ENCODE peak calls at places on chromosomes 6 and 20, in four cellular contexts. C is Peyer's patch, G is upper lobe of right lung, E is psoas muscle. M is an unnamed sample.

GRCh38 chr6:73728548-73729205 is 32.7 kb downstream of the CD109 start:
- DNase-seq in G (no peak), E (no peak), C (no peak), M (no peak)

GRCh38 chr20:38043512-38044300 is 10.2 kb downstream of the RPRD1B start:
- DNase-seq in G (no peak), C (no peak), E (peak), M (peak)

GRCh38 chr6:44177691-44178423 is 19.2 kb downstream of the CAPN11 start:
- DNase-seq in C (no peak), G (no peak), E (peak), M (peak)

GRCh38 chr6:128069180-128069579 is 168.3 kb upstream of the THEMIS start:
- DNase-seq in G (no peak), E (no peak), C (no peak), M (peak)

GRCh38 chr6:157864185-157864761 is 41.2 kb downstream of the SNX9 start:
- DNase-seq in C (no peak), E (no peak), G (no peak), M (no peak)

GRCh38 chr20:8389381-8390368 is 257.6 kb downstream of the PLCB1 start:
- DNase-seq in C (no peak), G (no peak), E (no peak), M (peak)

GRCh38 chr6:44050872-44051421 is 76.3 kb downstream of the MRPL14 start:
- DNase-seq in E (no peak), G (no peak), C (no peak), M (no peak)

GRCh38 chr6:157323114-157323923 is at the start of gene TMEM242:
- DNase-seq in E (peak), G (peak), C (peak), M (peak)

GRCh38 chr6:28393912-28394662 is 5.5 kb downstream of the ZSCAN12 start:
- DNase-seq in G (no peak), E (no peak), C (no peak), M (no peak)

GRCh38 chr6:130322673-130323268 is 43.0 kb upstream of the TMEM200A start:
- DNase-seq in C (peak), E (no peak), G (no peak), M (peak)

GRCh38 chr6:3031857-3032256 is 32.2 kb downstream of the NQO2 start:
- DNase-seq in E (no peak), G (no peak), C (peak), M (no peak)

GRCh38 chr6:166782541-166782940 is 155.5 kb upstream of the RPS6KA2 start:
- DNase-seq in G (no peak), E (no peak), C (no peak), M (no peak)

GRCh38 chr20:47360207-47360488 is 3.6 kb upstream of the ZMYND8 start:
- DNase-seq in E (no peak), G (no peak), C (no peak), M (peak)

GRCh38 chr20:38723069-38723981 is 961 bp upstream of the SLC32A1 start:
- DNase-seq in E (no peak), C (no peak), G (no peak), M (no peak)

GRCh38 chr6:138724015-138724414 is 49.6 kb upstream of the CCDC28A start:
- DNase-seq in E (peak), C (no peak), G (no peak), M (no peak)
- TF ChIP-seq CTCF in E (no peak), C (no peak), G (no peak), M (no peak)

DNA sequence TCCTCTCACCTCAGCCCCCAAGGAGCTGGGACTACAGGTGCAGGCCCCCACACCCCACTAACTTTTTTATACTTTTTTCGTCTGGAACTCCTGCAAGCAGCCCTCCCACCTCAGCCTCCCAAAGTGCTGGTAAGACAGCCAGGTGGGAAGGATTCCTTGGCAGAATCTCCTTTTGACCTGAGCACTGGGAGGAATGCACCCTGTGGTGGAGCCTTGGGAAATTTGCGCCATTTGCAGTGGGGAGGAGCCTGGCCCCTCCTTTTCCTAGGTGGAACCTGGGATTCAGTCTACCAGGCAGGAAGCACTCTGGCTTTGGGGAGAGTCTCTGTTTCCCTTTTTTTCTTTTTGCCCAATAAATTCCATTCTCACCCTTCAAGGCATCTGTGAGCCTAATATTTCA is 2.3 kb upstream of the RNGTT start:
- DNase-seq in E (no peak), C (no peak), G (no peak), M (no peak)
- H3K4me3 ChIP-seq in E (no peak), C (no peak), G (no peak), M (no peak)

GRCh38 chr6:52089758-52090348 is 2.4 kb upstream of the PKHD1 start:
- DNase-seq in E (no peak), C (no peak), G (no peak), M (no peak)

GRCh38 chr6:52087498-52087999 is at the start of gene PKHD1:
- DNase-seq in G (no peak), C (no peak), E (no peak), M (no peak)
- TF ChIP-seq CTCF in G (peak), C (peak), E (peak), M (peak)

DNA sequence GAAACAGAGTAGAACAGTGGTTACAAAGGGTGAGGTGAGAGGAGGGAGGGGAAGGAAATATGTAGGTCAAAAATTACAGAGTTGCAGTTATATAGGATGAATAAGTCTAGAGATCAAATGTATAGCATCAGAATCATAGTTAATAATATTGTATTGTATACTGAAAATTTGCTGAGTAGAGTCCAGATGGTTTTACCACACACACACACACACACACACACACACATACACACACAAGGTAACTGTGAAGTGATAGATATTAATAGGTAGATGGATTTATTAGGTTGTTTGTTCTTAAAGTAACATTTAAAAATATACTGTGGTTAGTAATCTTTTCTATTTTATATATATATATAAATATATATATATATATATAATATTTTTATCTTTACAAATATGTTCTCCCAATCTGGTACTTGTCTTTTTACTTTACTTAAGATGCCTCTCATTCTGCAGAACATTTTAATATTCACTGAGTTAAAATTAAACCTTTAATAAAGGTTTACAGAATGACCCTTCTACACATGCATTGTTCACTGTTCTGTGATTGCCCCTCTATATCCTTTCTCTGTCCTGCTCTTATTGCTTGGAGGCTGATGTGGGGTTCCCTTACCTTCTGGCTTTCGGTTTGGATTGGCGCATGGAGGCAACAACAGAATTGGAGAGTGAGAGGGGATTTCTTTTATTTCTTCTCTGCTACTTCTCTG is 408 bp downstream of the PTCHD4 start:
- DNase-seq in G (no peak), E (no peak), C (no peak), M (no peak)
- H3K4me3 ChIP-seq in G (peak), E (no peak), C (no peak), M (peak)

GRCh38 chr20:51171141-51171540 is 148.2 kb upstream of the KCNG1 start:
- DNase-seq in C (no peak), G (no peak), E (no peak), M (no peak)
- TF ChIP-seq CTCF in C (no peak), G (no peak), E (no peak), M (no peak)

GRCh38 chr6:7250812-7251211 is 62.2 kb downstream of the SSR1 start:
- DNase-seq in E (no peak), G (no peak), C (no peak), M (no peak)
- H3K4me3 ChIP-seq in E (no peak), G (no peak), C (no peak), M (no peak)

GRCh38 chr20:44089987-44090674 is 96.9 kb downstream of the JPH2 start:
- DNase-seq in C (no peak), E (no peak), G (no peak), M (peak)

GRCh38 chr20:44093249-44093582 is 93.8 kb downstream of the JPH2 start:
- DNase-seq in G (no peak), E (no peak), C (no peak), M (no peak)

GRCh38 chr20:44091026-44091425 is 96.0 kb downstream of the JPH2 start:
- DNase-seq in C (no peak), E (no peak), G (no peak), M (no peak)

GRCh38 chr20:44095831-44096230 is 91.2 kb downstream of the JPH2 start:
- DNase-seq in E (no peak), C (no peak), G (no peak), M (no peak)

GRCh38 chr20:44092551-44093248 is 94.3 kb downstream of the JPH2 start:
- DNase-seq in E (no peak), C (no peak), G (no peak), M (peak)
- TF ChIP-seq CTCF in E (peak), C (peak), G (peak), M (peak)

GRCh38 chr6:78629154-78629721 is 238.1 kb upstream of the IRAK1BP1 start:
- DNase-seq in G (no peak), C (no peak), E (no peak), M (peak)

DNA sequence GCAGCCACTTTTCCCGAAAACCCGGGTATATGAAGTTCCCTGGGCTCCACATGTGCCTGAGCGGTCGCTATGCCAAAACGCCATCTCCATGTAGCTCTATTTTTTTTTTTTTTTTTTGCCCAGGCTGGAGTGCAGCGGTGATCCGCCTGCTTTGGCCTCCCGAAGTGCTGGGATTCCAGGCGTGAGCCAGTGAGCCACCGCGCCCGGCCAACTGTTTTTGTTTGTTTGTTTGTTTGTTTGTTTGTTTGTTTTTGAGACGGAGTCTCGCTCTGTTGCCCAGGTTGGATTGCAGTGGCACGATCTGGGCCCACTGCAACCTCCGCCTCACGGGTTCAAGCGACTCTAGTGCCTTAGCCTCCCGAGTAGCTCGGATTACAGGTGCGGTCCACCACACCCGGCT is 237.5 kb upstream of the IRAK1BP1 start:
- DNase-seq in E (no peak), C (no peak), G (no peak), M (no peak)
- H3K4me3 ChIP-seq in E (no peak), C (no peak), G (no peak), M (no peak)

GRCh38 chr20:10385850-10386544 is 48.0 kb downstream of the MKKS start:
- DNase-seq in G (no peak), E (no peak), C (no peak), M (no peak)

GRCh38 chr20:10376271-10377075 is 57.5 kb downstream of the MKKS start:
- DNase-seq in E (no peak), G (no peak), C (no peak), M (peak)

GRCh38 chr20:10379761-10380160 is 54.3 kb downstream of the MKKS start:
- DNase-seq in G (no peak), C (no peak), E (no peak), M (no peak)

GRCh38 chr20:10381477-10381876 is 52.5 kb downstream of the MKKS start:
- DNase-seq in C (no peak), E (no peak), G (no peak), M (no peak)
- TF ChIP-seq CTCF in C (no peak), E (no peak), G (no peak), M (no peak)

GRCh38 chr6:155447949-155448348 is 7.7 kb downstream of the NOX3 start:
- DNase-seq in G (no peak), E (no peak), C (no peak), M (no peak)

GRCh38 chr6:155448823-155449789 is 6.5 kb downstream of the NOX3 start:
- DNase-seq in G (no peak), E (no peak), C (no peak), M (no peak)

GRCh38 chr6:155444952-155445903 is 10.4 kb downstream of the NOX3 start:
- DNase-seq in G (no peak), E (no peak), C (no peak), M (no peak)

GRCh38 chr6:155452576-155452975 is 3.1 kb downstream of the NOX3 start:
- DNase-seq in C (no peak), G (no peak), E (no peak), M (no peak)

GRCh38 chr6:155450194-155450593 is 5.4 kb downstream of the NOX3 start:
- DNase-seq in C (no peak), E (no peak), G (no peak), M (no peak)
- H3K4me3 ChIP-seq in C (no peak), E (no peak), G (no peak), M (no peak)

M was measured in foreskin fibroblast.